ENCODE peak calls at places on chromosome 10, in six cellular contexts. One of them, this sample, is unnamed.
A peak's percentile ranks its signal among the peaks of the same experiment; 100 is the strongest.

GRCh38 chr10:56973766-56974165 is 612.7 kb upstream of the ZWINT start:
- DNase-seq in GM12878: no peak
- DNase-seq in SK-N-SH: no peak
- DNase-seq in HCT116: no peak
- DNase-seq in HepG2: no peak
- DNase-seq in K562: no peak
- DNase-seq in this sample: no peak

GRCh38 chr10:36779238-36779846 is 346.1 kb upstream of the ANKRD30A start:
- DNase-seq in K562: peak; percentile 10
- DNase-seq in GM12878: no peak
- DNase-seq in HCT116: no peak
- DNase-seq in SK-N-SH: peak; percentile 74
- DNase-seq in HepG2: peak; percentile 30
- DNase-seq in this sample: peak; percentile 70

GRCh38 chr10:3563298-3563697 is 221.7 kb downstream of the KLF6 start:
- DNase-seq in HCT116: no peak
- DNase-seq in K562: no peak
- DNase-seq in HepG2: no peak
- DNase-seq in GM12878: no peak
- DNase-seq in SK-N-SH: no peak
- DNase-seq in this sample: no peak

GRCh38 chr10:127090135-127090534 is 106.3 kb downstream of the INSYN2A start:
- DNase-seq in HCT116: no peak
- DNase-seq in HepG2: peak; percentile 3
- DNase-seq in GM12878: no peak
- DNase-seq in SK-N-SH: no peak
- DNase-seq in K562: no peak
- DNase-seq in this sample: no peak

GRCh38 chr10:82564353-82565218 is 689.6 kb downstream of the NRG3 start:
- DNase-seq in SK-N-SH: no peak
- DNase-seq in GM12878: no peak
- DNase-seq in HepG2: no peak
- DNase-seq in HCT116: no peak
- DNase-seq in K562: no peak
- DNase-seq in this sample: peak; percentile 80

GRCh38 chr10:114694735-114695134 is 36.7 kb upstream of the ABLIM1 start:
- DNase-seq in SK-N-SH: peak; percentile 41
- DNase-seq in HepG2: peak; percentile 35
- DNase-seq in HCT116: peak; percentile 61
- DNase-seq in GM12878: no peak
- DNase-seq in K562: peak; percentile 37
- DNase-seq in this sample: peak; percentile 57

GRCh38 chr10:78759448-78760120 is 309.2 kb upstream of the ZMIZ1 start:
- DNase-seq in HepG2: no peak
- DNase-seq in HCT116: no peak
- DNase-seq in K562: no peak
- DNase-seq in SK-N-SH: no peak
- DNase-seq in GM12878: no peak
- DNase-seq in this sample: no peak

GRCh38 chr10:119006451-119007210 is 22.9 kb upstream of the NANOS1 start:
- DNase-seq in SK-N-SH: peak; percentile 48
- DNase-seq in HepG2: peak; percentile 69
- DNase-seq in K562: no peak
- DNase-seq in GM12878: no peak
- DNase-seq in HCT116: no peak
- DNase-seq in this sample: peak; percentile 89

GRCh38 chr10:112461029-112461887 is 14.2 kb downstream of the VTI1A start:
- DNase-seq in K562: no peak
- DNase-seq in HepG2: no peak
- DNase-seq in GM12878: no peak
- DNase-seq in HCT116: peak; percentile 83
- DNase-seq in SK-N-SH: no peak
- DNase-seq in this sample: no peak

GRCh38 chr10:122656308-122656705 is 43.3 kb downstream of the C10orf120 start:
- DNase-seq in SK-N-SH: no peak
- DNase-seq in K562: no peak
- DNase-seq in HepG2: no peak
- DNase-seq in GM12878: no peak
- DNase-seq in HCT116: no peak
- DNase-seq in this sample: no peak

GRCh38 chr10:17835688-17836087 is 26.5 kb downstream of the MRC1 start:
- DNase-seq in HepG2: no peak
- DNase-seq in GM12878: no peak
- DNase-seq in SK-N-SH: no peak
- DNase-seq in HCT116: peak; percentile 72
- DNase-seq in K562: no peak
- DNase-seq in this sample: peak; percentile 85

GRCh38 chr10:43863859-43864591 is 215.3 kb upstream of the ZNF32 start:
- DNase-seq in GM12878: no peak
- DNase-seq in K562: no peak
- DNase-seq in HCT116: no peak
- DNase-seq in SK-N-SH: no peak
- DNase-seq in HepG2: peak; percentile 96
- DNase-seq in this sample: no peak

GRCh38 chr10:117878626-117879025 is 168.1 kb downstream of the RAB11FIP2 start:
- DNase-seq in K562: no peak
- DNase-seq in HCT116: no peak
- DNase-seq in GM12878: no peak
- DNase-seq in SK-N-SH: no peak
- DNase-seq in HepG2: no peak
- DNase-seq in this sample: no peak

GRCh38 chr10:120478401-120478800 is 21.4 kb downstream of the PLPP4 start:
- DNase-seq in SK-N-SH: no peak
- DNase-seq in HCT116: no peak
- DNase-seq in K562: no peak
- DNase-seq in HepG2: no peak
- DNase-seq in GM12878: no peak
- DNase-seq in this sample: no peak

GRCh38 chr10:123229927-123230630 is 75.9 kb downstream of the BUB3 start:
- DNase-seq in GM12878: no peak
- DNase-seq in HCT116: no peak
- DNase-seq in SK-N-SH: no peak
- DNase-seq in K562: no peak
- DNase-seq in HepG2: no peak
- DNase-seq in this sample: no peak

GRCh38 chr10:63700209-63700934 is 179.2 kb downstream of the REEP3 start:
- DNase-seq in SK-N-SH: no peak
- DNase-seq in GM12878: no peak
- DNase-seq in HepG2: no peak
- DNase-seq in K562: no peak
- DNase-seq in HCT116: peak; percentile 85
- DNase-seq in this sample: peak; percentile 73

GRCh38 chr10:35533565-35533964 is 71.6 kb upstream of the GJD4 start:
- DNase-seq in HepG2: no peak
- DNase-seq in K562: no peak
- DNase-seq in GM12878: no peak
- DNase-seq in SK-N-SH: peak; percentile 8
- DNase-seq in HCT116: no peak
- DNase-seq in this sample: no peak

GRCh38 chr10:101042118-101042517 is 11.1 kb downstream of the SFXN3 start:
- DNase-seq in SK-N-SH: no peak
- DNase-seq in HCT116: no peak
- DNase-seq in GM12878: no peak
- DNase-seq in HepG2: no peak
- DNase-seq in K562: no peak
- DNase-seq in this sample: no peak

GRCh38 chr10:94299417-94299816 is 63.3 kb downstream of the NOC3L start:
- DNase-seq in HCT116: no peak
- DNase-seq in GM12878: no peak
- DNase-seq in SK-N-SH: no peak
- DNase-seq in K562: peak; percentile 59
- DNase-seq in HepG2: peak; percentile 15
- DNase-seq in this sample: no peak

GRCh38 chr10:100141446-100142087 is 44.3 kb downstream of the ERLIN1 start:
- DNase-seq in GM12878: no peak
- DNase-seq in HCT116: no peak
- DNase-seq in HepG2: no peak
- DNase-seq in K562: no peak
- DNase-seq in SK-N-SH: no peak
- DNase-seq in this sample: no peak

GRCh38 chr10:49138361-49138891 is 4.6 kb upstream of the FAM170B start:
- DNase-seq in SK-N-SH: no peak
- DNase-seq in HepG2: no peak
- DNase-seq in GM12878: no peak
- DNase-seq in K562: no peak
- DNase-seq in HCT116: no peak
- DNase-seq in this sample: no peak

GRCh38 chr10:117221156-117221711 is 19.7 kb upstream of the SLC18A2 start:
- DNase-seq in HCT116: peak; percentile 69
- DNase-seq in GM12878: no peak
- DNase-seq in HepG2: peak; percentile 12
- DNase-seq in SK-N-SH: peak; percentile 75
- DNase-seq in K562: no peak
- DNase-seq in this sample: peak; percentile 87

GRCh38 chr10:46092523-46093195 is 46.6 kb upstream of the MSMB start:
- DNase-seq in HCT116: no peak
- DNase-seq in GM12878: no peak
- DNase-seq in SK-N-SH: no peak
- DNase-seq in HepG2: no peak
- DNase-seq in K562: no peak
- DNase-seq in this sample: no peak

GRCh38 chr10:58554316-58554715 is 41.6 kb downstream of the BICC1 start:
- DNase-seq in K562: no peak
- DNase-seq in HepG2: no peak
- DNase-seq in HCT116: no peak
- DNase-seq in SK-N-SH: no peak
- DNase-seq in GM12878: no peak
- DNase-seq in this sample: no peak

GRCh38 chr10:30170814-30171213 is 111.4 kb upstream of the JCAD start:
- DNase-seq in HepG2: no peak
- DNase-seq in HCT116: no peak
- DNase-seq in GM12878: no peak
- DNase-seq in K562: no peak
- DNase-seq in SK-N-SH: no peak
- DNase-seq in this sample: no peak

GRCh38 chr10:126422561-126422960 is 34.3 kb upstream of the ADAM12 start:
- DNase-seq in SK-N-SH: no peak
- DNase-seq in HepG2: no peak
- DNase-seq in GM12878: no peak
- DNase-seq in K562: no peak
- DNase-seq in HCT116: no peak
- DNase-seq in this sample: no peak

GRCh38 chr10:111871458-111871857 is 312.1 kb downstream of the GPAM start:
- DNase-seq in HepG2: no peak
- DNase-seq in GM12878: no peak
- DNase-seq in SK-N-SH: no peak
- DNase-seq in HCT116: no peak
- DNase-seq in K562: no peak
- DNase-seq in this sample: no peak

GRCh38 chr10:131184503-131184902 is 127.0 kb downstream of the TCERG1L start:
- DNase-seq in HCT116: no peak
- DNase-seq in HepG2: no peak
- DNase-seq in K562: no peak
- DNase-seq in GM12878: no peak
- DNase-seq in SK-N-SH: no peak
- DNase-seq in this sample: no peak

GRCh38 chr10:131178521-131178920 is 133.0 kb downstream of the TCERG1L start:
- DNase-seq in GM12878: no peak
- DNase-seq in HepG2: no peak
- DNase-seq in SK-N-SH: no peak
- DNase-seq in HCT116: no peak
- DNase-seq in K562: no peak
- DNase-seq in this sample: no peak

GRCh38 chr10:69069090-69070042 is 18.5 kb upstream of the SRGN start:
- DNase-seq in GM12878: no peak
- DNase-seq in HepG2: no peak
- DNase-seq in K562: peak; percentile 38
- DNase-seq in SK-N-SH: no peak
- DNase-seq in HCT116: no peak
- DNase-seq in this sample: no peak

GRCh38 chr10:14661818-14662217 is 112.9 kb downstream of the FAM107B start:
- DNase-seq in K562: no peak
- DNase-seq in HCT116: no peak
- DNase-seq in HepG2: no peak
- DNase-seq in GM12878: no peak
- DNase-seq in SK-N-SH: no peak
- DNase-seq in this sample: no peak

GRCh38 chr10:132654708-132655661 is 117.4 kb downstream of the INPP5A start:
- DNase-seq in K562: peak; percentile 82
- DNase-seq in HepG2: peak; percentile 20
- DNase-seq in HCT116: peak; percentile 7
- DNase-seq in GM12878: no peak
- DNase-seq in SK-N-SH: peak; percentile 95
- DNase-seq in this sample: peak; percentile 86
- TF ChIP-seq MAX in K562: no peak
- TF ChIP-seq MAX in HepG2: no peak
- TF ChIP-seq MAX in HCT116: no peak
- TF ChIP-seq MAX in GM12878: no peak
- TF ChIP-seq MAX in SK-N-SH: no peak
- TF ChIP-seq MAX in this sample: no peak

GRCh38 chr10:5291501-5292195 is 73.1 kb upstream of the UCN3 start:
- DNase-seq in K562: peak; percentile 20
- DNase-seq in SK-N-SH: no peak
- DNase-seq in GM12878: no peak
- DNase-seq in HCT116: peak; percentile 31
- DNase-seq in HepG2: peak; percentile 38
- DNase-seq in this sample: peak; percentile 97
- TF ChIP-seq REST in K562: no peak
- TF ChIP-seq REST in SK-N-SH: no peak
- TF ChIP-seq REST in GM12878: no peak
- TF ChIP-seq REST in HCT116: no peak
- TF ChIP-seq REST in HepG2: no peak
- TF ChIP-seq REST in this sample: no peak

DNA sequence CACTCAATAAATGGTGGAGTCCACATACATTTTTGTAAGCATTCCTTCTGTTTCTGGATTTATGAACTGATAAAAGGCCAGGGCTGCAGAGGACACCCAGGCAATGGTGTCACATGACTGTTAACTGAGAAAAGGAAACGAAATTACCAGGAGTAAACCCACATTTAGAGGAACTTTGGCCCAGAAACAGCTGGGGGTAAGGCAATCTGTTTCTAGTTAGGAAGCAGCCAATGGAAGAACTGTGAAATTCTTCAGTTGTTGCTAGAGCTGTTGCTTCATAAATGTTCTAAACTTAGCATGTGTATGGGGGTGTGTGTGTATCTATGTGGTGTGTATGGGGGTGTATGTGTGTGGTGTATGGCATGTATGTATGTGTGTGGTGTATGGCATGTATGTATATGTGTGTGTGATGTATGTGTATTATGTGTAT is 11.8 kb upstream of the PDCD4 start:
- DNase-seq in GM12878: no peak
- DNase-seq in K562: no peak
- DNase-seq in HCT116: no peak
- DNase-seq in SK-N-SH: no peak
- DNase-seq in HepG2: no peak
- DNase-seq in this sample: no peak
- TF ChIP-seq MAX in GM12878: no peak
- TF ChIP-seq MAX in K562: no peak
- TF ChIP-seq MAX in HCT116: no peak
- TF ChIP-seq MAX in SK-N-SH: no peak
- TF ChIP-seq MAX in HepG2: no peak
- TF ChIP-seq MAX in this sample: no peak

DNA sequence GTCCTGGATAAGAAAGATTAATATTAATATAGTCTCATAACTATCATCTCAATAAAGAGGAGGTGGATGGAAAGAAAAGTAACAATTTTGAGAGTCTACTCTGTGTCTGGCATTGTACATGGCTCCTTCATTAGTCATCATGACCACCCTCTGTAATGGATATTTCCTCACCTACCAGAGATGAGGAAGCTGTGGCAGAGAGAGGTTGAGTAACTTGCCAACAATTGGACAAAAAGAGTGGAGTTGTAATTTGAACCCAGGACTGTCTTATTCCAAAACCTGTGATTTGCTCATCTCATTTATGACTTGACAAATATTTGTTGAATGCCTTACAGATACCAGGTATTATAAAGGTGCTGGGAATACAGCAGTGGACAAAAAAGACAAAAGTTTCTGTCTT is 2.1 kb upstream of the IDE start:
- DNase-seq in K562: no peak
- DNase-seq in HepG2: no peak
- DNase-seq in GM12878: no peak
- DNase-seq in HCT116: no peak
- DNase-seq in SK-N-SH: no peak
- DNase-seq in this sample: no peak
- TF ChIP-seq REST in K562: no peak
- TF ChIP-seq REST in HepG2: no peak
- TF ChIP-seq REST in GM12878: no peak
- TF ChIP-seq REST in HCT116: no peak
- TF ChIP-seq REST in SK-N-SH: no peak
- TF ChIP-seq REST in this sample: no peak